ENCODE peak calls at places on chromosomes 5 and 9, in seven cellular contexts. P is A549; W is AG08396; K is stimulated activated CD4-positive, alpha-beta T cell treated with anti-CD3 and anti-CD28 coated beads, Interleukin-12 subunit alpha, Interleukin-12 subunit beta, amount 100 ng/mL, for 48 hours; E is NT2/D1; S is GM10248; Y is NCI-H510A treated with DMSO at 0.1 percent for 48 hours. U is an unnamed sample.

GRCh38 chr9:131273146-131273545 is 3.2 kb downstream of the FAM78A start:
- DNase-seq in E (no peak), K (no peak), Y (no peak), P (no peak), W (no peak), S (no peak), U (no peak)

GRCh38 chr9:137000177-137000930 is 4.0 kb upstream of the CLIC3 start:
- DNase-seq in E (no peak), P (no peak), S (peak; percentile 84), Y (no peak), W (peak; percentile 85), K (peak; percentile 19), U (peak; percentile 69)

GRCh38 chr5:153551537-153552079 is 61.1 kb downstream of the GRIA1 start:
- DNase-seq in W (peak; percentile 80), Y (no peak), K (no peak), E (peak; percentile 42), S (no peak), P (peak; percentile 61), U (no peak)

GRCh38 chr9:32986971-32987370 is 14.5 kb downstream of the APTX start:
- DNase-seq in S (no peak), W (no peak), Y (no peak), E (no peak), K (no peak), P (no peak), U (no peak)

GRCh38 chr9:83937861-83938455 is 16.7 kb upstream of the KIF27 start:
- DNase-seq in E (peak; percentile 51), Y (peak; percentile 41), K (peak; percentile 51), P (peak; percentile 70), W (peak; percentile 55), S (peak; percentile 51), U (peak; percentile 13)

GRCh38 chr5:150289551-150290390 is at the start of gene CAMK2A:
- DNase-seq in Y (peak; percentile 17), E (no peak), P (no peak), S (no peak), W (no peak), K (no peak), U (no peak)

GRCh38 chr9:5866276-5866675 is 24.4 kb upstream of the MLANA start:
- DNase-seq in W (no peak), Y (no peak), S (no peak), E (no peak), K (no peak), P (no peak), U (no peak)

GRCh38 chr5:96035796-96036195 is 74.1 kb upstream of the ELL2 start:
- DNase-seq in S (no peak), W (no peak), Y (no peak), K (no peak), P (no peak), E (no peak), U (no peak)

GRCh38 chr5:177005619-177006264 is 837 bp downstream of the UIMC1 start:
- DNase-seq in S (peak; percentile 57), E (peak; percentile 39), K (peak; percentile 45), W (peak; percentile 82), Y (peak; percentile 61), P (peak; percentile 71), U (peak; percentile 47)

GRCh38 chr9:93996863-93997262 is 41.7 kb upstream of the BARX1 start:
- DNase-seq in P (peak; percentile 12), K (no peak), E (no peak), W (no peak), Y (no peak), S (no peak), U (no peak)

GRCh38 chr5:141654298-141654697 is 3.1 kb upstream of the FCHSD1 start:
- DNase-seq in S (no peak), P (no peak), Y (no peak), E (no peak), W (peak; percentile 88), K (no peak), U (no peak)

GRCh38 chr5:113510836-113511451 is 2.5 kb upstream of the YTHDC2 start:
- DNase-seq in Y (no peak), E (no peak), K (no peak), P (peak; percentile 47), W (no peak), S (peak; percentile 29), U (no peak)

GRCh38 chr5:30040483-30041116 is 1152.9 kb upstream of the CDH6 start:
- DNase-seq in E (peak; percentile 57), P (peak; percentile 79), W (peak; percentile 20), S (peak; percentile 15), Y (peak; percentile 77), K (peak; percentile 0), U (no peak)

GRCh38 chr5:174410716-174411512 is 313.5 kb upstream of the MSX2 start:
- DNase-seq in P (peak; percentile 16), K (no peak), E (no peak), Y (no peak), S (no peak), W (no peak), U (no peak)

GRCh38 chr9:130137870-130138653 is 34.1 kb upstream of the NCS1 start:
- DNase-seq in Y (peak; percentile 9), P (peak; percentile 51), S (no peak), E (peak; percentile 60), K (no peak), W (peak; percentile 90), U (no peak)

U was measured in GM12892.